ENCODE peak calls at places on chromosomes 16 and 17, in seven cellular contexts. One of them, this sample, is unnamed.

GRCh38 chr16:3591436-3591803 is 14.2 kb upstream of the NLRC3 start:
- DNase-seq in astrocyte of the spinal cord: no peak
- DNase-seq in SK-N-SH: no peak
- DNase-seq in endodermal cell: no peak
- DNase-seq in upper lobe of right lung: no peak
- DNase-seq in fibroblast of pulmonary artery: no peak
- DNase-seq in endothelial cell of umbilical vein: no peak
- DNase-seq in this sample: no peak

GRCh38 chr16:21101631-21102420 is 48.8 kb downstream of the DNAH3 start:
- DNase-seq in astrocyte of the spinal cord: peak
- DNase-seq in SK-N-SH: peak
- DNase-seq in endodermal cell: peak
- DNase-seq in upper lobe of right lung: no peak
- DNase-seq in fibroblast of pulmonary artery: peak
- DNase-seq in endothelial cell of umbilical vein: no peak
- DNase-seq in this sample: no peak

GRCh38 chr17:60086822-60087591 is 8.3 kb upstream of the HEATR6 start:
- DNase-seq in astrocyte of the spinal cord: peak
- DNase-seq in SK-N-SH: no peak
- DNase-seq in endodermal cell: no peak
- DNase-seq in upper lobe of right lung: peak
- DNase-seq in fibroblast of pulmonary artery: peak
- DNase-seq in endothelial cell of umbilical vein: no peak
- DNase-seq in this sample: no peak

GRCh38 chr17:19714542-19715411 is 1.6 kb downstream of the SLC47A2 start:
- DNase-seq in astrocyte of the spinal cord: no peak
- DNase-seq in SK-N-SH: no peak
- DNase-seq in endodermal cell: peak
- DNase-seq in upper lobe of right lung: no peak
- DNase-seq in fibroblast of pulmonary artery: no peak
- DNase-seq in endothelial cell of umbilical vein: no peak
- DNase-seq in this sample: no peak

GRCh38 chr17:45127209-45127582 is 5.1 kb downstream of the PLCD3 start:
- DNase-seq in astrocyte of the spinal cord: no peak
- DNase-seq in SK-N-SH: no peak
- DNase-seq in endodermal cell: no peak
- DNase-seq in upper lobe of right lung: no peak
- DNase-seq in fibroblast of pulmonary artery: no peak
- DNase-seq in endothelial cell of umbilical vein: no peak
- DNase-seq in this sample: no peak

GRCh38 chr16:84947022-84947421 is 64.3 kb downstream of the ZDHHC7 start:
- DNase-seq in astrocyte of the spinal cord: no peak
- DNase-seq in SK-N-SH: no peak
- DNase-seq in endodermal cell: no peak
- DNase-seq in upper lobe of right lung: no peak
- DNase-seq in fibroblast of pulmonary artery: no peak
- DNase-seq in endothelial cell of umbilical vein: peak
- DNase-seq in this sample: no peak

GRCh38 chr17:75146597-75146996 is 7.7 kb downstream of the JPT1 start:
- DNase-seq in astrocyte of the spinal cord: no peak
- DNase-seq in SK-N-SH: no peak
- DNase-seq in endodermal cell: no peak
- DNase-seq in upper lobe of right lung: no peak
- DNase-seq in fibroblast of pulmonary artery: peak
- DNase-seq in endothelial cell of umbilical vein: no peak
- DNase-seq in this sample: no peak

GRCh38 chr17:72602517-72603345 is 481.9 kb downstream of the SOX9 start:
- DNase-seq in astrocyte of the spinal cord: peak
- DNase-seq in SK-N-SH: no peak
- DNase-seq in endodermal cell: peak
- DNase-seq in upper lobe of right lung: no peak
- DNase-seq in fibroblast of pulmonary artery: peak
- DNase-seq in endothelial cell of umbilical vein: no peak
- DNase-seq in this sample: no peak

GRCh38 chr16:25734473-25735100 is 42.8 kb downstream of the HS3ST4 start:
- DNase-seq in astrocyte of the spinal cord: no peak
- DNase-seq in SK-N-SH: no peak
- DNase-seq in endodermal cell: no peak
- DNase-seq in upper lobe of right lung: no peak
- DNase-seq in fibroblast of pulmonary artery: no peak
- DNase-seq in endothelial cell of umbilical vein: no peak
- DNase-seq in this sample: no peak

GRCh38 chr16:490768-491167 is 36.7 kb upstream of the CAPN15 start:
- DNase-seq in astrocyte of the spinal cord: no peak
- DNase-seq in SK-N-SH: no peak
- DNase-seq in endodermal cell: no peak
- DNase-seq in upper lobe of right lung: no peak
- DNase-seq in fibroblast of pulmonary artery: no peak
- DNase-seq in endothelial cell of umbilical vein: no peak
- DNase-seq in this sample: no peak

DNA sequence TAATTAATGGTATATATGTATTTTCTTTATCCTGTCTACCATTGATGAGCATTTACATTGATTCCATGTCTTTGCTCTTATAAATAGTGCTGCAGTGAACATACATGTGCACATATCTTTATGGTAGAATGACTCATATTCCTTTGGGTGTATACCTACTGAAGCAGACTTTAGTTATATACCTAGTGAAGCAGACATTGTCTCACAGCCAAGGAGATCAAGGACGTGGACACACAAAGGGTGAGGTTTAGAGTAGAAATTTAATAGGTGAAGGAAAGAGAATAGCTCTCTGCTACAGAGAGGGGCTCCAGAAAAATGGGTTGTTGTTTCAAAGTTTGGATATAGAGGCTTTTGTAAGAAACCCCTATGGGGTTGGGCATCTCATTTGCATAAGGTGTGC is 700.3 kb downstream of the CDH11 start:
- DNase-seq in astrocyte of the spinal cord: no peak
- DNase-seq in SK-N-SH: no peak
- DNase-seq in endodermal cell: no peak
- DNase-seq in upper lobe of right lung: no peak
- DNase-seq in fibroblast of pulmonary artery: no peak
- DNase-seq in endothelial cell of umbilical vein: no peak
- DNase-seq in this sample: no peak
- H3K4me3 ChIP-seq in astrocyte of the spinal cord: no peak
- H3K4me3 ChIP-seq in SK-N-SH: no peak
- H3K4me3 ChIP-seq in endodermal cell: no peak
- H3K4me3 ChIP-seq in upper lobe of right lung: no peak
- H3K4me3 ChIP-seq in fibroblast of pulmonary artery: no peak
- H3K4me3 ChIP-seq in endothelial cell of umbilical vein: no peak
- H3K4me3 ChIP-seq in this sample: no peak

DNA sequence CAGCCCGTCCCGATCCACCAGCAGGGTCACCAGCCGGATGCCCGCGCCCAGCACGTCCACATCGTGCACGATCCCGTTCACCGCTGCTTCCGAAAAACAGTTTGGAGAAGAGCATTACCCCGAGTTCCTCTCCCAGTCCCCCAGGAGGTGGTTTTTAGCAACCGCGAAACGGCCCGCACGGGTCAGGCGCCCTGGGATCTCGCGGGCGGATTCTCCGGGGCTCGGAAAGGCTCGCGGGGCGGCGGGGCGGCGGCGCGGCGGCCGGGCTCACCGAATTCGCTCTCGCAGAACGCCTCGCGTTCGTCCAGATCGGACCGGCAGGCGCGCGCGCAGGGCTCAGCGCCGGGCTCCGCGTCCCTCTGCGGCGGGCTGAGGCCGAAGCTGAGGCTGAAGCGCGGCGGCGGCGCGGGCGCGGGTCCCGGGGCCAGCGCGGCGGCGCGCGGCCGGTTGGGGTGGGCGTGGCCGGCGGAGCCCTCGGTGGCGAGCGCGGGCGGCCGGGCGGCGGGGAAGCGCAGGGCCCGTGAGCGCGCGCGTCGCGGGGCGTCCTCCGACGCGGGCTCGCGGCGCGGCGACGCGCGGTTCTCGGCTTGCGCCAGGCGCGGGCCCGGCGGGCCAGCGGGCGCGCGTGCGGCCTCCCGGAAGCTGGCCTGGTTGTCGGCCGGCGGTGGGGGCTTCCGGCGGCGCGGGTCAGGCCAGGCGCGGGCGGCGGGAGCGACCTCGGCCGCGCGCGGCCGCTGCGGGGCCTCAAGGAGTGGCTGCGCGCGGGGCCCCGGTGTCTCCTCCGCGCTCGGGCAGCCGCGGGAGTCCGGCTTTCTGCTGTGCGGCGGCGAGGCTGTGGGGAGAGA is 2.9 kb downstream of the C17orf58 start:
- DNase-seq in astrocyte of the spinal cord: peak
- DNase-seq in SK-N-SH: peak
- DNase-seq in endodermal cell: peak
- DNase-seq in upper lobe of right lung: peak
- DNase-seq in fibroblast of pulmonary artery: peak
- DNase-seq in endothelial cell of umbilical vein: peak
- DNase-seq in this sample: no peak
- TF ChIP-seq CTCF in astrocyte of the spinal cord: no peak
- TF ChIP-seq CTCF in SK-N-SH: peak
- TF ChIP-seq CTCF in endodermal cell: no peak
- TF ChIP-seq CTCF in upper lobe of right lung: no peak
- TF ChIP-seq CTCF in fibroblast of pulmonary artery: no peak
- TF ChIP-seq CTCF in endothelial cell of umbilical vein: no peak
- TF ChIP-seq CTCF in this sample: peak

DNA sequence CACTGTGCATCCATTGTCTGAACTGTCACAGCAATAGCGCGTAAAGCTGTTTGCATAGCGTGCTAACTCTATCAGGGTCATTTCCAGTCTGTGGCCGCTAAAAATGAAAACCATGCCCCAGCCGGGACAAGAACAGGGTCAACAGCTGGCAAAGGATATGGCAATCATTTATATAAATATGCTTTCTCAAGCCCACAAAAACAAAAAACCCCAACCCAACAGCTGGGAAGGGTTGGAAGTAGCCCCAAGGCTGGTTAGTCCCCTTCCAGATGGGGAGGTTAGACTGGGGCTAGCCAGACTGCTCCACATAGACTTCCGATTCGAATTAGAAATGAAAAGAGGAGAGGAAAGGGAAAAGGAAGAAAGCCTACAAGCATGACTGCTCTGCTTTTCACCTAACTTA is 203.3 kb upstream of the TBX2 start:
- DNase-seq in astrocyte of the spinal cord: no peak
- DNase-seq in SK-N-SH: peak
- DNase-seq in endodermal cell: no peak
- DNase-seq in upper lobe of right lung: no peak
- DNase-seq in fibroblast of pulmonary artery: no peak
- DNase-seq in endothelial cell of umbilical vein: no peak
- DNase-seq in this sample: no peak
- H3K4me3 ChIP-seq in astrocyte of the spinal cord: no peak
- H3K4me3 ChIP-seq in SK-N-SH: no peak
- H3K4me3 ChIP-seq in endodermal cell: no peak
- H3K4me3 ChIP-seq in upper lobe of right lung: no peak
- H3K4me3 ChIP-seq in fibroblast of pulmonary artery: no peak
- H3K4me3 ChIP-seq in endothelial cell of umbilical vein: no peak
- H3K4me3 ChIP-seq in this sample: no peak

GRCh38 chr17:57281887-57282653 is 25.7 kb downstream of the MSI2 start:
- DNase-seq in astrocyte of the spinal cord: peak
- DNase-seq in SK-N-SH: peak
- DNase-seq in endodermal cell: no peak
- DNase-seq in upper lobe of right lung: no peak
- DNase-seq in fibroblast of pulmonary artery: no peak
- DNase-seq in endothelial cell of umbilical vein: no peak
- DNase-seq in this sample: no peak
- TF ChIP-seq CTCF in astrocyte of the spinal cord: no peak
- TF ChIP-seq CTCF in SK-N-SH: peak
- TF ChIP-seq CTCF in endodermal cell: no peak
- TF ChIP-seq CTCF in upper lobe of right lung: no peak
- TF ChIP-seq CTCF in fibroblast of pulmonary artery: no peak
- TF ChIP-seq CTCF in endothelial cell of umbilical vein: no peak
- TF ChIP-seq CTCF in this sample: no peak

DNA sequence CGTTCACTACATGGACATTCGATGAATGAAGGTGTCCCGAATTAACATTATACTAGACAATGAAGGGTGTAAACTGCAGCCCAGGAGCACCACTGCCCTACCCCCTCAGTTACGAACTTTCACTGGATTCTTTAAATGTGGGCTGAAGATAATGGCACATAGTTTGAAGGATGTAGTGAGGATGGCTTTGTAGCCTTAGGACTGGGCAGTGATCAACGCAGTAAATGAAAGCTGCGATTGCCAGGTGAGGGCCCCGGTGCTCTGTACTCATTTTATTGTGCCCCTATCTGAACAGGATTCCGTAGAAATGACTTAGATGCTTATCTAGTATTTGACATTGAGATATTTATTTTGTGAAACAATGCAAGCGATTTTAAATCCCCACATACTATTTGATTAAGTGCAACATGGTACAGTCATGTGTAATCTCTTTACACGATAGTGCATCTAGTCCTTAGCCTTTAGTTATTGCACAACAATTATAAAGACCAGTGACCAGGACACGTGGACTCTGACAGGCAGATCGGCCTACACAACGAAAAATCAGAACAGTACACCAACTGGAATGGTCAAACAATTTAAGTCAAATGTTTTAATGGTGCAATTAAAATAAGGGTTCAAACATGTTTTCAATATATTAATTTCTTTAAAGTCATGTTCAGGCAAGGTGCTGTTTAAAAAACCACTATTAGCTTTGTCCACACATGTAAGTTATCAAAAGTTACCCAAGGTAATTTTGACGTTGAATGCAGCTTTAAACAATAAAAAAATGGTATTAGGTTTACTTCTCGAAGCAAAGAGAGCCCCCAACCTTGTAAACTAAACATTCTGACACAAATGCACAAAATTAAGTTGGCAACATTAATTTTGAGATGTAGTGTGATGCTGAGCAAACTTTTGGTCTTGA is 17.4 kb upstream of the ERN1 start:
- DNase-seq in astrocyte of the spinal cord: peak
- DNase-seq in SK-N-SH: peak
- DNase-seq in endodermal cell: peak
- DNase-seq in upper lobe of right lung: no peak
- DNase-seq in fibroblast of pulmonary artery: peak
- DNase-seq in endothelial cell of umbilical vein: peak
- DNase-seq in this sample: no peak
- H3K4me3 ChIP-seq in astrocyte of the spinal cord: peak
- H3K4me3 ChIP-seq in SK-N-SH: peak
- H3K4me3 ChIP-seq in endodermal cell: peak
- H3K4me3 ChIP-seq in upper lobe of right lung: peak
- H3K4me3 ChIP-seq in fibroblast of pulmonary artery: peak
- H3K4me3 ChIP-seq in endothelial cell of umbilical vein: peak
- H3K4me3 ChIP-seq in this sample: peak